ENCODE peak calls at places on chromosomes 16 and 17, in ten cellular contexts. O is Panc1, R is GM12878, Y is suprapubic skin, B is HCT116, E is transverse colon, G is breast epithelium, A is upper lobe of left lung, H is SK-N-SH, F is GM23338. P is an unnamed sample.
A peak's percentile ranks its signal among the peaks of the same experiment; 100 is the strongest.

GRCh38 chr16:47475786-47476185 is 14.7 kb downstream of the PHKB start:
- DNase-seq in G (no peak), B (no peak), Y (no peak), O (no peak), H (no peak), F (no peak), R (no peak), A (no peak), E (no peak), P (no peak)

GRCh38 chr16:88962478-88963152 is 14.4 kb downstream of the CBFA2T3 start:
- DNase-seq in R (no peak), E (no peak), B (no peak), A (peak; percentile 41), F (no peak), G (no peak), O (no peak), H (no peak), Y (no peak), P (no peak)

GRCh38 chr17:17395885-17396284 is 80.9 kb upstream of the MED9 start:
- DNase-seq in O (no peak), B (no peak), R (no peak), F (no peak), A (peak; percentile 54), E (no peak), G (no peak), H (no peak), Y (no peak), P (no peak)

GRCh38 chr16:62167551-62167950 is 131.3 kb upstream of the CDH8 start:
- DNase-seq in E (no peak), H (no peak), B (no peak), G (no peak), A (no peak), R (no peak), Y (no peak), O (no peak), F (no peak), P (no peak)

GRCh38 chr17:32393904-32394303 is 43.9 kb downstream of the ZNF207 start:
- DNase-seq in B (no peak), O (no peak), Y (no peak), H (no peak), F (no peak), E (no peak), A (peak; percentile 33), G (no peak), R (no peak), P (no peak)

GRCh38 chr16:69130461-69130860 is 1.9 kb downstream of the CHTF8 start:
- DNase-seq in R (no peak), F (no peak), A (no peak), G (no peak), B (no peak), H (no peak), Y (no peak), E (no peak), O (no peak), P (no peak)

GRCh38 chr16:70573451-70574121 is 50.0 kb downstream of the SF3B3 start:
- DNase-seq in H (no peak), Y (no peak), B (no peak), E (no peak), G (no peak), R (no peak), F (peak; percentile 28), A (no peak), O (no peak), P (no peak)

GRCh38 chr16:67546091-67546501 is 16.2 kb upstream of the CTCF start:
- DNase-seq in Y (no peak), G (no peak), H (peak; percentile 20), B (no peak), A (no peak), R (no peak), E (no peak), F (no peak), O (no peak), P (no peak)

GRCh38 chr17:3914319-3914685 is 2.0 kb downstream of the P2RX1 start:
- DNase-seq in F (no peak), H (no peak), A (no peak), Y (no peak), G (no peak), O (no peak), B (no peak), E (peak; percentile 78), R (peak; percentile 49), P (peak; percentile 43)

GRCh38 chr17:31571124-31571892 is 179.8 kb downstream of the RAB11FIP4 start:
- DNase-seq in F (no peak), A (peak; percentile 45), B (no peak), E (peak; percentile 51), G (peak; percentile 68), O (no peak), R (no peak), H (no peak), Y (peak; percentile 87), P (peak; percentile 74)

DNA sequence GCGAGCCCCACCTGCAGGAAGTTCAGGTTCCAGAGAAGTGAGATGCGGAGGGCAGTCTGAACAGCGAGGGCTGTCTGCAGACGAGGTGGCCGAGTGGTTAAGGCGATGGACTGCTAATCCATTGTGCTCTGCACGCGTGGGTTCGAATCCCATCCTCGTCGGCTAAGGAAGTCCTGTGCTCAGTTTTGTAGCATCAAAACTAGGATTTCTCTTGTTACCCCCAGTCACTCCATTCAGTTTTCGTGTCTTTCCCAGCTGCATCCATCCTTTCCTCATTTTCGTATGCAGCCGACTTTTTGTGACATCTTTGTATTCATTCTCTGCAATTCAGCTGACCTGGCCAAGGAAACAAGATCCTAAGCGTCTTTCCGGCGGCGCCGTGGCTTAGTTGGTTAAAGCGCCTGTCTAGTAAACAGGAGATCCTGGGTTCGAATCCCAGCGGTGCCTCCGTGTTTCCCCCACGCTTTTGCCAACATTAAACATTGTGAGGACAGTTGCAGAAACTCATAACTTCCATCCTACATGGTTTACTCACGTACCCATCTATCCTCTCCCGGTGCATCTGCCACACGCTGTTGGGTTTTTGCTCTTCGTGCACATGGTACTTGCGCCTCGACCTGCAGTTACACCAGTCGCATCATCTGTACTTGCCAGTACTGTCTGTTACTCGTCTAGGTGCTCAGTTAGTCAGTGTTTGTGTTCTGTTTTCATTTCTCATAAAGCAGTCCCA is 3.0 kb downstream of the BORCS6 start:
- DNase-seq in Y (peak; percentile 93), O (peak; percentile 99), H (peak; percentile 71), G (peak; percentile 96), B (peak; percentile 94), R (peak; percentile 97), F (peak; percentile 94), E (peak; percentile 96), A (no peak), P (peak; percentile 96)
- TF ChIP-seq POLR2AphosphoS5 in Y (no peak), O (no peak), H (no peak), G (peak; percentile 66), B (no peak), R (peak; percentile 40), F (no peak), E (peak; percentile 44), A (no peak), P (peak; percentile 74)

GRCh38 chr16:49848530-49848929 is 7.4 kb downstream of the ZNF423 start:
- DNase-seq in A (no peak), G (no peak), B (no peak), Y (no peak), F (no peak), H (no peak), O (no peak), E (no peak), R (no peak), P (no peak)
- H3K4me1 ChIP-seq in A (peaks cover 18% of the 10 kb centered on the region), G (no peaks in the 10 kb centered on the region), B (no peaks in the 10 kb centered on the region), Y (peaks cover 3% of the 10 kb centered on the region), F (peaks cover 89% of the 10 kb centered on the region), H (peaks cover 1% of the 10 kb centered on the region), O (no peaks in the 10 kb centered on the region), E (peaks cover 31% of the 10 kb centered on the region), R (no peaks in the 10 kb centered on the region), P (peaks cover 29% of the 10 kb centered on the region)

GRCh38 chr17:72119280-72119962 is 1.4 kb upstream of the SOX9 start:
- DNase-seq in R (no peak), O (no peak), A (no peak), H (no peak), B (no peak), E (no peak), G (no peak), F (peak; percentile 55), Y (no peak), P (no peak)

GRCh38 chr17:72119963-72120877 is 600 bp upstream of the SOX9 start:
- DNase-seq in E (peak; percentile 53), A (peak; percentile 88), Y (peak; percentile 81), G (peak; percentile 51), H (peak; percentile 79), B (peak; percentile 64), R (no peak), O (no peak), F (peak; percentile 73), P (peak; percentile 52)

GRCh38 chr17:72121164-72122001 is 563 bp downstream of the SOX9 start:
- DNase-seq in F (peak; percentile 66), A (peak; percentile 90), R (no peak), Y (peak; percentile 84), B (no peak), E (peak; percentile 42), G (no peak), H (peak; percentile 85), O (no peak), P (peak; percentile 50)

GRCh38 chr17:72122002-72122310 is 1.1 kb downstream of the SOX9 start:
- DNase-seq in B (no peak), F (no peak), Y (peak; percentile 78), A (no peak), G (no peak), O (no peak), H (no peak), R (no peak), E (no peak), P (no peak)

DNA sequence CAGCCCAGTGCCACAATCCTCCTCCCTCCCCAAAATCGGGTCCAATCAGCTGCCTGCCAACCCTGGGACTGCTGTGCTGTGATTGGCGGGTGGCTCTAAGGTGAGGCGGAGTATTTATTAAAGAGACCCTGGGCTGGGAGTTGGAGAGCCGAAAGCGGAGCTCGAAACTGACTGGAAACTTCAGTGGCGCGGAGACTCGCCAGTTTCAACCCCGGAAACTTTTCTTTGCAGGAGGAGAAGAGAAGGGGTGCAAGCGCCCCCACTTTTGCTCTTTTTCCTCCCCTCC is at the start of gene SOX9:
- DNase-seq in H (peak; percentile 95), E (peak; percentile 91), Y (peak; percentile 91), R (peak; percentile 73), O (peak; percentile 85), G (peak; percentile 97), A (no peak), F (peak; percentile 97), B (peak; percentile 95), P (peak; percentile 92)
- TF ChIP-seq POLR2AphosphoS5 in H (peak; percentile 99), E (peak; percentile 96), Y (no peak), R (peak; percentile 96), O (peak; percentile 99), G (no peak), A (no peak), F (peak; percentile 75), B (peak; percentile 99), P (no peak)

GRCh38 chr17:78958556-78959191 is 21.0 kb downstream of the LGALS3BP start:
- DNase-seq in G (no peak), E (peak; percentile 32), B (no peak), A (no peak), Y (no peak), R (no peak), O (no peak), H (no peak), F (no peak), P (peak; percentile 71)
- H3K4me1 ChIP-seq in G (no peaks in the 10 kb centered on the region), E (peaks cover 13% of the 10 kb centered on the region), B (peaks cover 60% of the 10 kb centered on the region), A (no peaks in the 10 kb centered on the region), Y (peaks cover 14% of the 10 kb centered on the region), R (no peaks in the 10 kb centered on the region), O (peaks cover 2% of the 10 kb centered on the region), H (peaks cover 8% of the 10 kb centered on the region), F (no peaks in the 10 kb centered on the region), P (no peaks in the 10 kb centered on the region)

P was measured in stomach.